ENCODE peak calls at places on chromosomes 6 and 20, in eight cellular contexts. One of them, this sample, is unnamed.

GRCh38 chr6:111642463-111643158 is 36.9 kb upstream of the TRAF3IP2 start:
- DNase-seq in kidney tubule cell: peak
- DNase-seq in amniotic stem cell: peak
- DNase-seq in fibroblast of the aortic adventitia: peak
- DNase-seq in NCI-H345: peak
- DNase-seq in HFFc6: peak
- DNase-seq in sciatic nerve: peak
- DNase-seq in astrocyte: peak
- DNase-seq in this sample: peak

GRCh38 chr6:67393356-67393755 is 1241.7 kb upstream of the ADGRB3 start:
- DNase-seq in sciatic nerve: no peak
- DNase-seq in fibroblast of the aortic adventitia: no peak
- DNase-seq in kidney tubule cell: no peak
- DNase-seq in HFFc6: no peak
- DNase-seq in NCI-H345: no peak
- DNase-seq in amniotic stem cell: no peak
- DNase-seq in astrocyte: no peak
- DNase-seq in this sample: no peak

GRCh38 chr6:71181565-71181964 is 107.0 kb upstream of the OGFRL1 start:
- DNase-seq in sciatic nerve: no peak
- DNase-seq in kidney tubule cell: peak
- DNase-seq in amniotic stem cell: no peak
- DNase-seq in HFFc6: peak
- DNase-seq in astrocyte: peak
- DNase-seq in NCI-H345: no peak
- DNase-seq in fibroblast of the aortic adventitia: peak
- DNase-seq in this sample: peak

GRCh38 chr20:11221046-11221445 is 547.2 kb upstream of the JAG1 start:
- DNase-seq in kidney tubule cell: no peak
- DNase-seq in NCI-H345: no peak
- DNase-seq in sciatic nerve: no peak
- DNase-seq in amniotic stem cell: no peak
- DNase-seq in fibroblast of the aortic adventitia: peak
- DNase-seq in astrocyte: no peak
- DNase-seq in HFFc6: no peak
- DNase-seq in this sample: no peak

GRCh38 chr6:144659202-144659731 is 374.1 kb downstream of the UTRN start:
- DNase-seq in fibroblast of the aortic adventitia: peak
- DNase-seq in sciatic nerve: no peak
- DNase-seq in astrocyte: peak
- DNase-seq in NCI-H345: no peak
- DNase-seq in amniotic stem cell: no peak
- DNase-seq in HFFc6: no peak
- DNase-seq in kidney tubule cell: peak
- DNase-seq in this sample: no peak

GRCh38 chr6:152503541-152503940 is 133.6 kb downstream of the SYNE1 start:
- DNase-seq in fibroblast of the aortic adventitia: peak
- DNase-seq in sciatic nerve: no peak
- DNase-seq in kidney tubule cell: no peak
- DNase-seq in HFFc6: peak
- DNase-seq in amniotic stem cell: no peak
- DNase-seq in NCI-H345: no peak
- DNase-seq in astrocyte: no peak
- DNase-seq in this sample: peak

GRCh38 chr6:34602318-34603111 is 46.4 kb upstream of the SPDEF start:
- DNase-seq in sciatic nerve: no peak
- DNase-seq in amniotic stem cell: no peak
- DNase-seq in kidney tubule cell: peak
- DNase-seq in NCI-H345: peak
- DNase-seq in astrocyte: peak
- DNase-seq in fibroblast of the aortic adventitia: no peak
- DNase-seq in HFFc6: no peak
- DNase-seq in this sample: peak

GRCh38 chr6:10375391-10375969 is 39.4 kb downstream of the TFAP2A start:
- DNase-seq in NCI-H345: no peak
- DNase-seq in sciatic nerve: no peak
- DNase-seq in amniotic stem cell: no peak
- DNase-seq in HFFc6: no peak
- DNase-seq in astrocyte: no peak
- DNase-seq in kidney tubule cell: no peak
- DNase-seq in fibroblast of the aortic adventitia: no peak
- DNase-seq in this sample: no peak

GRCh38 chr6:28710466-28711191 is 184.9 kb downstream of the GPX5 start:
- DNase-seq in astrocyte: peak
- DNase-seq in sciatic nerve: no peak
- DNase-seq in amniotic stem cell: no peak
- DNase-seq in fibroblast of the aortic adventitia: peak
- DNase-seq in HFFc6: peak
- DNase-seq in kidney tubule cell: peak
- DNase-seq in NCI-H345: no peak
- DNase-seq in this sample: peak

GRCh38 chr6:26477431-26477830 is 19.7 kb downstream of the BTN2A1 start:
- DNase-seq in astrocyte: no peak
- DNase-seq in kidney tubule cell: no peak
- DNase-seq in fibroblast of the aortic adventitia: no peak
- DNase-seq in HFFc6: no peak
- DNase-seq in sciatic nerve: no peak
- DNase-seq in amniotic stem cell: no peak
- DNase-seq in NCI-H345: no peak
- DNase-seq in this sample: no peak

GRCh38 chr20:8805737-8806442 is 263.0 kb upstream of the PLCB4 start:
- DNase-seq in NCI-H345: no peak
- DNase-seq in sciatic nerve: no peak
- DNase-seq in kidney tubule cell: peak
- DNase-seq in astrocyte: no peak
- DNase-seq in amniotic stem cell: no peak
- DNase-seq in HFFc6: no peak
- DNase-seq in fibroblast of the aortic adventitia: no peak
- DNase-seq in this sample: no peak

GRCh38 chr6:163228041-163228440 is 186.5 kb upstream of the QKI start:
- DNase-seq in HFFc6: no peak
- DNase-seq in sciatic nerve: no peak
- DNase-seq in kidney tubule cell: no peak
- DNase-seq in astrocyte: no peak
- DNase-seq in fibroblast of the aortic adventitia: no peak
- DNase-seq in NCI-H345: no peak
- DNase-seq in amniotic stem cell: no peak
- DNase-seq in this sample: no peak

GRCh38 chr6:24719125-24719931 is at the start of gene C6orf62:
- DNase-seq in sciatic nerve: no peak
- DNase-seq in HFFc6: peak
- DNase-seq in fibroblast of the aortic adventitia: peak
- DNase-seq in NCI-H345: no peak
- DNase-seq in amniotic stem cell: no peak
- DNase-seq in kidney tubule cell: peak
- DNase-seq in astrocyte: peak
- DNase-seq in this sample: peak

GRCh38 chr6:106749611-106750010 is 120.2 kb downstream of the QRSL1 start:
- DNase-seq in HFFc6: peak
- DNase-seq in sciatic nerve: no peak
- DNase-seq in astrocyte: peak
- DNase-seq in fibroblast of the aortic adventitia: peak
- DNase-seq in NCI-H345: peak
- DNase-seq in amniotic stem cell: no peak
- DNase-seq in kidney tubule cell: peak
- DNase-seq in this sample: peak

GRCh38 chr6:90204327-90204726 is 92.3 kb downstream of the BACH2 start:
- DNase-seq in kidney tubule cell: peak
- DNase-seq in amniotic stem cell: no peak
- DNase-seq in NCI-H345: no peak
- DNase-seq in HFFc6: no peak
- DNase-seq in astrocyte: peak
- DNase-seq in fibroblast of the aortic adventitia: peak
- DNase-seq in sciatic nerve: no peak
- DNase-seq in this sample: peak

GRCh38 chr20:36344517-36345132 is 38.5 kb downstream of the DLGAP4 start:
- DNase-seq in fibroblast of the aortic adventitia: peak
- DNase-seq in amniotic stem cell: peak
- DNase-seq in HFFc6: peak
- DNase-seq in kidney tubule cell: peak
- DNase-seq in sciatic nerve: no peak
- DNase-seq in astrocyte: peak
- DNase-seq in NCI-H345: no peak
- DNase-seq in this sample: peak

GRCh38 chr6:139533573-139534471 is 159.4 kb upstream of the CITED2 start:
- DNase-seq in fibroblast of the aortic adventitia: peak
- DNase-seq in astrocyte: peak
- DNase-seq in HFFc6: peak
- DNase-seq in amniotic stem cell: peak
- DNase-seq in NCI-H345: no peak
- DNase-seq in kidney tubule cell: peak
- DNase-seq in sciatic nerve: no peak
- DNase-seq in this sample: peak

GRCh38 chr6:137729866-137730629 is 137.0 kb upstream of the TNFAIP3 start:
- DNase-seq in HFFc6: peak
- DNase-seq in amniotic stem cell: no peak
- DNase-seq in NCI-H345: no peak
- DNase-seq in sciatic nerve: no peak
- DNase-seq in astrocyte: no peak
- DNase-seq in kidney tubule cell: no peak
- DNase-seq in fibroblast of the aortic adventitia: peak
- DNase-seq in this sample: no peak

GRCh38 chr6:153927867-153928266 is 111.2 kb upstream of the OPRM1 start:
- DNase-seq in astrocyte: no peak
- DNase-seq in NCI-H345: no peak
- DNase-seq in kidney tubule cell: no peak
- DNase-seq in HFFc6: no peak
- DNase-seq in sciatic nerve: no peak
- DNase-seq in amniotic stem cell: no peak
- DNase-seq in fibroblast of the aortic adventitia: no peak
- DNase-seq in this sample: no peak

GRCh38 chr6:18976966-18977365 is 589.8 kb downstream of the RNF144B start:
- DNase-seq in amniotic stem cell: no peak
- DNase-seq in kidney tubule cell: no peak
- DNase-seq in HFFc6: no peak
- DNase-seq in astrocyte: no peak
- DNase-seq in fibroblast of the aortic adventitia: no peak
- DNase-seq in sciatic nerve: no peak
- DNase-seq in NCI-H345: no peak
- DNase-seq in this sample: no peak

GRCh38 chr20:16434087-16434664 is 139.1 kb downstream of the KIF16B start:
- DNase-seq in astrocyte: no peak
- DNase-seq in amniotic stem cell: no peak
- DNase-seq in fibroblast of the aortic adventitia: peak
- DNase-seq in NCI-H345: no peak
- DNase-seq in sciatic nerve: peak
- DNase-seq in HFFc6: no peak
- DNase-seq in kidney tubule cell: peak
- DNase-seq in this sample: peak

GRCh38 chr6:6676910-6677441 is 88.5 kb downstream of the LY86 start:
- DNase-seq in NCI-H345: peak
- DNase-seq in HFFc6: peak
- DNase-seq in kidney tubule cell: peak
- DNase-seq in amniotic stem cell: peak
- DNase-seq in astrocyte: peak
- DNase-seq in fibroblast of the aortic adventitia: peak
- DNase-seq in sciatic nerve: peak
- DNase-seq in this sample: peak

GRCh38 chr6:122677436-122677835 is 67.2 kb downstream of the PKIB start:
- DNase-seq in NCI-H345: no peak
- DNase-seq in HFFc6: no peak
- DNase-seq in sciatic nerve: no peak
- DNase-seq in amniotic stem cell: no peak
- DNase-seq in astrocyte: no peak
- DNase-seq in kidney tubule cell: no peak
- DNase-seq in fibroblast of the aortic adventitia: no peak
- DNase-seq in this sample: no peak

GRCh38 chr6:38857815-38858214 is 142.7 kb downstream of the DNAH8 start:
- DNase-seq in HFFc6: no peak
- DNase-seq in kidney tubule cell: no peak
- DNase-seq in astrocyte: no peak
- DNase-seq in amniotic stem cell: no peak
- DNase-seq in NCI-H345: no peak
- DNase-seq in fibroblast of the aortic adventitia: no peak
- DNase-seq in sciatic nerve: no peak
- DNase-seq in this sample: no peak